ENCODE peak calls at places on chromosomes 4 and X, in nine cellular contexts. J, Q, F, E, H, R, T, P and M are unnamed samples.

GRCh38 chr4:143294310-143294709 is 42.4 kb upstream of the GAB1 start:
- DNase-seq in J (no peak), Q (no peak), F (peak; percentile 70), E (no peak), H (peak; percentile 72), R (no peak), T (peak; percentile 13), P (peak; percentile 97), M (no peak)

GRCh38 chr4:15653430-15653829 is 1.7 kb downstream of the FBXL5 start:
- DNase-seq in J (no peak), Q (no peak), F (no peak), E (no peak), H (no peak), R (no peak), T (no peak), P (no peak), M (no peak)

GRCh38 chr4:151917145-151917775 is 156.5 kb upstream of the GATB start:
- DNase-seq in J (no peak), Q (no peak), F (no peak), E (no peak), H (peak; percentile 1), R (no peak), T (peak; percentile 17), P (no peak), M (no peak)

GRCh38 chr4:189845145-189845846 is 95.4 kb upstream of the FRG1 start:
- DNase-seq in J (no peak), Q (no peak), F (no peak), E (no peak), H (peak; percentile 77), R (no peak), T (no peak), P (no peak), M (no peak)

GRCh38 chrX:30275498-30275897 is 28.6 kb downstream of the MAGEB1 start:
- DNase-seq in J (no peak), Q (no peak), F (no peak), E (no peak), H (peak; percentile 54), R (peak; percentile 35), T (no peak), P (peak; percentile 55), M (no peak)

GRCh38 chr4:100982345-100982744 is 365.0 kb downstream of the PPP3CA start:
- DNase-seq in J (no peak), Q (no peak), F (no peak), E (no peak), H (peak; percentile 44), R (no peak), T (no peak), P (no peak), M (no peak)

GRCh38 chr4:8505229-8505628 is 64.7 kb downstream of the TRMT44 start:
- DNase-seq in J (no peak), Q (no peak), F (no peak), E (no peak), H (no peak), R (no peak), T (no peak), P (no peak), M (no peak)

GRCh38 chrX:119391279-119391678 is 7.9 kb upstream of the SLC25A43 start:
- DNase-seq in J (no peak), Q (no peak), F (peak; percentile 7), E (no peak), H (peak; percentile 59), R (no peak), T (no peak), P (peak; percentile 51), M (no peak)

GRCh38 chrX:107894038-107894437 is 68.4 kb downstream of the MID2 start:
- DNase-seq in J (peak; percentile 47), Q (no peak), F (no peak), E (peak; percentile 31), H (peak; percentile 69), R (peak; percentile 42), T (no peak), P (peak; percentile 51), M (no peak)

GRCh38 chr4:181548873-181549541 is 694.2 kb upstream of the TENM3 start:
- DNase-seq in J (no peak), Q (no peak), F (peak; percentile 57), E (no peak), H (peak; percentile 96), R (no peak), T (no peak), P (peak; percentile 87), M (no peak)

GRCh38 chr4:3040447-3041191 is 33.7 kb downstream of the HTT-AS start:
- DNase-seq in J (no peak), Q (no peak), F (no peak), E (no peak), H (no peak), R (no peak), T (no peak), P (no peak), M (no peak)

GRCh38 chr4:18366762-18367358 is 345.3 kb upstream of the LCORL start:
- DNase-seq in J (no peak), Q (no peak), F (peak; percentile 23), E (no peak), H (peak; percentile 42), R (peak; percentile 46), T (no peak), P (peak; percentile 19), M (no peak)

GRCh38 chrX:103376118-103376978 is at the start of gene BEX3:
- DNase-seq in J (peak; percentile 19), Q (peak; percentile 4), F (peak; percentile 76), E (peak; percentile 41), H (peak; percentile 58), R (peak; percentile 71), T (peak; percentile 53), P (peak; percentile 48), M (peak; percentile 65)

GRCh38 chr4:158837527-158838141 is 68.8 kb downstream of the FNIP2 start:
- DNase-seq in J (no peak), Q (no peak), F (no peak), E (no peak), H (no peak), R (no peak), T (no peak), P (no peak), M (no peak)

GRCh38 chr4:3416270-3416669 is 25.5 kb upstream of the HGFAC start:
- DNase-seq in J (no peak), Q (no peak), F (no peak), E (no peak), H (no peak), R (no peak), T (no peak), P (no peak), M (no peak)

GRCh38 chrX:40933132-40934078 is 151.8 kb upstream of the USP9X start:
- DNase-seq in J (peak; percentile 34), Q (no peak), F (no peak), E (no peak), H (peak; percentile 72), R (no peak), T (no peak), P (peak; percentile 74), M (no peak)

GRCh38 chr4:37601527-37601926 is 84.6 kb downstream of the RELL1 start:
- DNase-seq in J (no peak), Q (no peak), F (no peak), E (no peak), H (peak; percentile 70), R (no peak), T (no peak), P (peak; percentile 95), M (no peak)

GRCh38 chr4:40629401-40630334 is at the start of gene RBM47:
- DNase-seq in J (peak; percentile 26), Q (no peak), F (peak; percentile 34), E (peak; percentile 26), H (peak; percentile 50), R (peak; percentile 5), T (peak; percentile 27), P (peak; percentile 68), M (peak; percentile 4)

GRCh38 chr4:65089666-65090065 is 580.6 kb downstream of the EPHA5 start:
- DNase-seq in J (no peak), Q (no peak), F (peak; percentile 75), E (no peak), H (peak; percentile 1), R (peak; percentile 25), T (no peak), P (peak; percentile 10), M (no peak)

GRCh38 chr4:98745372-98745771 is 87.0 kb upstream of the TSPAN5 start:
- DNase-seq in J (no peak), Q (no peak), F (peak; percentile 26), E (no peak), H (peak; percentile 47), R (no peak), T (no peak), P (peak; percentile 57), M (no peak)

GRCh38 chr4:74716436-74716765 is 77.9 kb downstream of the BTC start:
- DNase-seq in J (no peak), Q (no peak), F (no peak), E (no peak), H (no peak), R (no peak), T (no peak), P (no peak), M (no peak)

GRCh38 chrX:46686003-46686645 is 72.8 kb downstream of the SLC9A7 start:
- DNase-seq in J (peak; percentile 47), Q (no peak), F (peak; percentile 11), E (peak; percentile 22), H (peak; percentile 54), R (peak; percentile 12), T (no peak), P (peak; percentile 68), M (no peak)

GRCh38 chr4:53007024-53007423 is 144.9 kb downstream of the RASL11B start:
- DNase-seq in J (no peak), Q (no peak), F (no peak), E (no peak), H (no peak), R (no peak), T (no peak), P (no peak), M (no peak)

GRCh38 chrX:154022108-154022507 is 2.4 kb upstream of the IRAK1 start:
- DNase-seq in J (no peak), Q (no peak), F (no peak), E (no peak), H (no peak), R (no peak), T (no peak), P (no peak), M (no peak)